ENCODE peak calls at places on chromosomes 6 and 20, in ten cellular contexts. Z is stomach, X is transverse colon, G is IMR-90, C is breast epithelium, J is HCT116, V is heart left ventricle, T is body of pancreas, I is A549, R is H54. U is an unnamed sample.

GRCh38 chr6:151022492-151022891 is 157.0 kb downstream of the MTHFD1L start:
- DNase-seq in C (no peak), X (no peak), Z (no peak), I (no peak), T (no peak), J (no peak), G (no peak), V (no peak), R (no peak), U (no peak)

GRCh38 chr20:4112490-4113420 is 97.4 kb upstream of the RNF24 start:
- DNase-seq in I (no peak), Z (peak), T (peak), J (no peak), R (no peak), C (no peak), X (peak), G (peak), V (peak), U (no peak)

GRCh38 chr20:35305682-35306556 is 13.7 kb upstream of the FAM83C start:
- DNase-seq in C (peak), I (peak), R (peak), V (no peak), Z (peak), G (peak), J (peak), T (no peak), X (peak), U (peak)

GRCh38 chr20:44420497-44420896 is 55.2 kb upstream of the TTPAL start:
- DNase-seq in V (no peak), Z (no peak), G (no peak), X (no peak), C (no peak), T (no peak), I (no peak), J (no peak), R (no peak), U (no peak)

GRCh38 chr6:34044945-34045595 is 100.8 kb downstream of the GRM4 start:
- DNase-seq in I (no peak), C (no peak), T (no peak), Z (no peak), G (no peak), J (no peak), V (no peak), R (no peak), X (no peak), U (no peak)

GRCh38 chr6:133130863-133131262 is 110.3 kb upstream of the EYA4 start:
- DNase-seq in V (peak), X (no peak), J (peak), R (no peak), I (peak), G (peak), Z (no peak), T (peak), C (no peak), U (no peak)

GRCh38 chr6:33116881-33117711 is 41.3 kb downstream of the HLA-DPB1 start:
- DNase-seq in G (no peak), R (no peak), V (no peak), Z (no peak), X (no peak), T (no peak), I (no peak), J (no peak), C (no peak), U (no peak)

GRCh38 chr20:14189794-14190402 is 147.5 kb downstream of the FLRT3 start:
- DNase-seq in I (peak), J (peak), V (no peak), X (no peak), G (peak), R (no peak), T (no peak), C (no peak), Z (no peak), U (peak)

GRCh38 chr6:98831057-98832031 is 3.0 kb upstream of the POU3F2 start:
- DNase-seq in J (no peak), C (no peak), G (no peak), V (no peak), X (no peak), R (no peak), I (no peak), Z (no peak), T (no peak), U (no peak)

GRCh38 chr6:41538556-41539182 is 7.5 kb upstream of the FOXP4 start:
- DNase-seq in Z (no peak), C (no peak), X (no peak), V (no peak), G (peak), I (no peak), J (no peak), T (no peak), R (no peak), U (peak)

GRCh38 chr6:33959661-33960344 is 156.0 kb upstream of the MLN start:
- DNase-seq in Z (no peak), R (no peak), J (no peak), V (no peak), G (no peak), I (no peak), C (peak), X (no peak), T (no peak), U (no peak)

GRCh38 chr6:38453302-38453701 is 186.4 kb downstream of the BTBD9 start:
- DNase-seq in X (no peak), T (no peak), J (no peak), V (no peak), R (no peak), Z (no peak), I (no peak), G (no peak), C (no peak), U (no peak)

GRCh38 chr20:53959849-53960585 is 110.4 kb downstream of the BCAS1 start:
- DNase-seq in C (no peak), R (no peak), Z (no peak), I (peak), X (no peak), G (no peak), T (no peak), V (peak), J (no peak), U (no peak)

GRCh38 chr6:33589723-33590530 is 9.9 kb upstream of the BAK1 start:
- DNase-seq in G (peak), C (no peak), J (peak), Z (peak), T (peak), V (peak), R (peak), X (peak), I (peak), U (peak)

GRCh38 chr20:63973636-63974401 is 4.1 kb upstream of the ZNF512B start:
- DNase-seq in I (peak), J (peak), Z (peak), V (peak), C (peak), X (peak), R (peak), G (peak), T (peak), U (peak)

GRCh38 chr20:57653546-57653900 is 33.3 kb upstream of the ZBP1 start:
- DNase-seq in X (no peak), G (no peak), R (no peak), C (no peak), V (peak), Z (no peak), I (no peak), J (no peak), T (no peak), U (no peak)

GRCh38 chr6:150078788-150079187 is 9.9 kb upstream of the ULBP3 start:
- DNase-seq in I (no peak), X (peak), J (no peak), V (no peak), Z (no peak), G (no peak), R (no peak), T (no peak), C (no peak), U (no peak)

GRCh38 chr20:50992733-50993457 is 30.0 kb downstream of the KCNG1 start:
- DNase-seq in C (no peak), Z (no peak), V (no peak), I (peak), R (peak), J (peak), X (peak), T (no peak), G (peak), U (peak)

GRCh38 chr6:45371924-45372582 is 5.7 kb downstream of the SUPT3H start:
- DNase-seq in Z (no peak), T (no peak), R (no peak), C (no peak), J (no peak), I (no peak), G (peak), V (no peak), X (no peak), U (peak)

GRCh38 chr6:2465336-2465735 is 219.9 kb upstream of the GMDS start:
- DNase-seq in Z (no peak), R (no peak), C (no peak), V (no peak), G (no peak), I (no peak), T (no peak), J (no peak), X (no peak), U (no peak)

GRCh38 chr6:135358251-135358821 is 139.2 kb downstream of the AHI1 start:
- DNase-seq in G (peak), J (no peak), Z (no peak), R (peak), X (no peak), T (no peak), V (no peak), C (no peak), I (peak), U (no peak)

GRCh38 chr6:98463038-98463437 is 371.3 kb upstream of the POU3F2 start:
- DNase-seq in X (no peak), C (no peak), T (no peak), V (no peak), R (no peak), Z (no peak), J (no peak), G (no peak), I (no peak), U (no peak)

GRCh38 chr6:130560231-130560630 is 194.4 kb downstream of the TMEM200A start:
- DNase-seq in Z (no peak), V (no peak), R (no peak), G (peak), X (no peak), T (no peak), I (no peak), C (no peak), J (no peak), U (no peak)

GRCh38 chr20:4161447-4162251 is 146.3 kb upstream of the RNF24 start:
- DNase-seq in R (no peak), C (peak), J (no peak), V (no peak), I (no peak), G (no peak), X (peak), Z (peak), T (peak), U (no peak)

GRCh38 chr6:125197795-125198269 is 44.3 kb downstream of the TPD52L1 start:
- DNase-seq in J (peak), R (peak), V (peak), C (peak), T (peak), Z (peak), I (peak), G (peak), X (peak), U (no peak)

GRCh38 chr6:155327326-155328073 is 13.2 kb upstream of the TFB1M start:
- DNase-seq in Z (peak), C (no peak), V (no peak), G (peak), T (peak), J (peak), I (peak), X (peak), R (no peak), U (peak)

GRCh38 chr6:7727150-7727950 is 1.5 kb downstream of the BMP6 start:
- DNase-seq in R (no peak), C (no peak), X (no peak), G (no peak), Z (no peak), I (peak), J (no peak), T (peak), V (peak), U (peak)

GRCh38 chr20:60095456-60095855 is 137.2 kb downstream of the CDH26 start:
- DNase-seq in T (no peak), V (peak), C (no peak), G (no peak), R (no peak), J (no peak), I (no peak), X (no peak), Z (no peak), U (peak)

GRCh38 chr6:2962636-2963035 is 8.7 kb downstream of the SERPINB6 start:
- DNase-seq in V (no peak), X (no peak), Z (no peak), J (no peak), G (no peak), C (no peak), R (no peak), T (peak), I (no peak), U (no peak)

GRCh38 chr6:151445482-151445881 is 6.4 kb downstream of the RMND1 start:
- DNase-seq in X (no peak), Z (no peak), G (peak), T (no peak), C (no peak), R (no peak), J (no peak), V (no peak), I (no peak), U (no peak)

GRCh38 chr20:36802326-36803223 is 29.0 kb upstream of the DSN1 start:
- DNase-seq in X (no peak), R (peak), Z (no peak), I (peak), V (no peak), T (no peak), G (peak), C (no peak), J (no peak), U (peak)

GRCh38 chr20:31670371-31671228 is 32.9 kb downstream of the COX4I2 start:
- DNase-seq in C (peak), G (peak), I (no peak), T (peak), X (peak), R (no peak), V (peak), Z (peak), J (no peak), U (no peak)

GRCh38 chr20:47379433-47380150 is 23.1 kb upstream of the ZMYND8 start:
- DNase-seq in R (peak), T (no peak), G (peak), J (no peak), Z (no peak), C (no peak), I (peak), X (no peak), V (no peak), U (no peak)

GRCh38 chr20:10519361-10520048 is 84.4 kb downstream of the SLX4IP start:
- DNase-seq in C (no peak), X (no peak), Z (no peak), J (no peak), T (no peak), V (no peak), G (peak), I (no peak), R (peak), U (no peak)

GRCh38 chr6:28771401-28772267 is 152.2 kb downstream of the TRIM27 start:
- DNase-seq in Z (no peak), X (no peak), I (no peak), T (no peak), V (no peak), C (no peak), G (no peak), R (no peak), J (no peak), U (peak)

DNA sequence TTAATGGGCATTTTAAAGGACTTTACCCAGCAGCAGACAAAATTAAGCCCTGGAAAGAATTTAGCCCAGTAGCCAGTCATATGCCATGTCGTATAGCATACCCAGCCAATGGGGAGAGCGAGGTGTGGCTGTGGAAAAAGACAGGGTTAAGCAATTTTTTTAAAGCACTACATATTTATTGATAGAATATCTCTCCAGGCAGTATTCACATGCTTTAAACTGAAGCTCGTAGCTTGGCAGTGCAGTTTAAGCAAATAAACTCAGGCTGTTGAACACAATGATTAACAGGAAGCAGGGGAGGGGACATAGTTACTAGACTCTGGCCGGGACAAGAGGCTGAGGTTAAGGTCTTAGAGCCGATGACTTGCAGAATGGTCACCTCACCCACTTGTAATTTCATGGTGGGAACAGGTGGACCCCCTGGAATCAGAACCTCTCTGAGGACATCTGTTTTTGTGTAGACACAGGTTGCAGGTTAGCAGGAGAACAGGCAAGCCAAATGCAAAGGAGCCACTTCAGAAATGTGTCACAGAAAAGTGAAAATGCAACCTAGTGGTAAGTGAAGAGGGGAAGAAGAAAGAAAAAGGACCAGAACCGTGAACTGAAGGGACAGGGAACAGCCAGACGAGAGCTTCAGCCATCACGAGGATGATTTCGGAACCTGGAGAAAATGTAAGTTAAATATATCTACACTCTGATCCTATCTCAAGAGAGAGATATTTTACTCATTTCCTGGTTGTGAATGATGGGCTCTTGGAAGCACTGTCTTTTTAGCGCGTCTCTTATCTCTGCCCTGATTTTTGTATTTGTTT is 7.2 kb downstream of the GCNT2 start:
- DNase-seq in X (peak), V (no peak), R (no peak), J (no peak), C (no peak), I (peak), Z (peak), T (peak), G (peak), U (peak)
- TF ChIP-seq POLR2A in X (peak), V (no peak), R (no peak), J (no peak), C (no peak), I (no peak), Z (peak), T (peak), G (no peak), U (peak)

DNA sequence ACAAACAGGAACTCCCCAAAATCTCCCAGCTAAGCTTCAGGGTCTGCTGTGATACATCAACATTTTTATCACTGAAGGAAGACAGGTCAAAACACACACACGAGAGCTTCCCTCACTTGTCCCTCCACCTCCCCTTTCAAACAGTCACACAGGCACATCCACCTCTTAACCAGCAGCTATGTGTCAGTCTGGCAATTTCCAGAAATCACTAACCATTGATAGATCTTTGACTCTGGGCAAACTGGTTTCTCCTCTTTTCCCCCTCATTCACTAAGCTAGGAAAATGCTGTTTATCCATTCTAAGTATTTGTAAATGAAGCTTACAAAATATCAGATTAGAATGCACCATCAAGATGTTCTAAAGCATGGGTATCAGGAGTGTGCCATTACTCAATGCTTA is 87.8 kb downstream of the DCDC2 start:
- DNase-seq in X (no peak), T (no peak), J (no peak), I (no peak), C (no peak), G (no peak), Z (no peak), R (no peak), V (no peak), U (no peak)
- TF ChIP-seq POLR2A in X (no peak), T (no peak), J (no peak), I (no peak), C (no peak), G (no peak), Z (no peak), R (no peak), V (no peak), U (no peak)

GRCh38 chr20:23136893-23137745 is 51.0 kb upstream of the CD93 start:
- DNase-seq in T (no peak), X (no peak), J (no peak), I (peak), G (no peak), C (no peak), R (no peak), Z (no peak), V (no peak), U (no peak)
- TF ChIP-seq POLR2A in T (no peak), X (no peak), J (no peak), I (no peak), G (no peak), C (no peak), R (no peak), Z (no peak), V (no peak), U (no peak)

GRCh38 chr6:118565317-118565960 is 17.3 kb downstream of the PLN start:
- DNase-seq in T (no peak), V (no peak), J (peak), R (no peak), I (peak), X (no peak), G (peak), C (no peak), Z (no peak), U (peak)
- TF ChIP-seq POLR2A in T (no peak), V (no peak), J (no peak), R (no peak), I (no peak), X (no peak), G (no peak), C (no peak), Z (no peak), U (no peak)

GRCh38 chr6:97282726-97283617 is at the start of gene MMS22L:
- DNase-seq in V (peak), J (peak), X (peak), I (peak), C (peak), T (peak), Z (peak), G (peak), R (peak), U (peak)
- TF ChIP-seq POLR2A in V (no peak), J (peak), X (no peak), I (no peak), C (no peak), T (peak), Z (no peak), G (no peak), R (no peak), U (peak)

DNA sequence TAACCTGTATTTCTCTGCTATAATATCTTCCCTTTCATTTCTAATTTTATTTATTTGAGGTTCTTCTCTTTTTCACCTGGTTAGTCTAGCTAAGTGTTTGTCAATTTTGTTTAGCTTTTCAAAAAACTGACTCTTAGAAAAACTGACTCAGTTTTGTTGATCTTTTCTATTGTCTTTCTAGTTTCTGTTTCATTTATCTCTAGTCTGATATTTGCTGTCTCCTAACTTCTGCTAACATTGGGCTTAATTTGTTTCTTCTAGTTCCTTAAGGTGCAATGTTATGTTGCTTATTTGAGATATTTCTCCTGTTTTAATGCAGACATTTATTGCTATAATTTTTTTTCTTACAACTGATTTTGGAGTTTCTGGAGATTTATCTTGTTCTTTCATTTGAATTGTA is 1011.0 kb downstream of the EPHA7 start:
- DNase-seq in Z (no peak), I (no peak), C (no peak), G (no peak), V (no peak), J (no peak), X (no peak), T (no peak), R (no peak), U (no peak)
- TF ChIP-seq POLR2A in Z (no peak), I (no peak), C (no peak), G (no peak), V (no peak), J (no peak), X (no peak), T (no peak), R (no peak), U (no peak)

GRCh38 chr20:22833851-22834250 is 201.3 kb upstream of the SSTR4 start:
- DNase-seq in T (no peak), C (no peak), X (no peak), V (no peak), J (no peak), G (no peak), I (no peak), R (no peak), Z (no peak), U (no peak)
- TF ChIP-seq POLR2A in T (no peak), C (no peak), X (no peak), V (no peak), J (no peak), G (no peak), I (no peak), R (no peak), Z (no peak), U (no peak)

U was measured in NB4.